ENCODE peak calls at places on chromosomes 11 and 22, in six cellular contexts. N is body of pancreas, D is breast epithelium, G is ovary, V is upper lobe of left lung, C is A549. Q is an unnamed sample.

GRCh38 chr22:31036671-31037550 is 44.2 kb upstream of the SMTN start:
- DNase-seq in N (no peak), D (peak; percentile 37), G (no peak), V (no peak), C (peak; percentile 60), Q (no peak)

GRCh38 chr11:125990244-125990643 is 44.4 kb downstream of the VSIG10L2 start:
- DNase-seq in N (peak; percentile 25), D (no peak), G (no peak), V (no peak), C (no peak), Q (no peak)

GRCh38 chr11:12109591-12110196 is 696 bp upstream of the MICAL2 start:
- DNase-seq in N (no peak), D (no peak), G (no peak), V (no peak), C (no peak), Q (no peak)

GRCh38 chr11:120413480-120413879 is 77.3 kb downstream of the ARHGEF12 start:
- DNase-seq in N (no peak), D (no peak), G (no peak), V (no peak), C (no peak), Q (no peak)

GRCh38 chr11:65891180-65892136 is 985 bp downstream of the CCDC85B start:
- DNase-seq in N (no peak), D (no peak), G (peak; percentile 69), V (no peak), C (peak; percentile 52), Q (no peak)

GRCh38 chr22:22171357-22172218 is 73.0 kb upstream of the VPREB1 start:
- DNase-seq in N (no peak), D (no peak), G (no peak), V (no peak), C (peak; percentile 52), Q (no peak)

GRCh38 chr22:19524170-19525115 is at the start of gene CLDN5:
- DNase-seq in N (no peak), D (no peak), G (no peak), V (peak; percentile 90), C (no peak), Q (no peak)

GRCh38 chr22:44685384-44686056 is 16.5 kb upstream of the PRR5 start:
- DNase-seq in N (no peak), D (peak; percentile 37), G (no peak), V (no peak), C (peak; percentile 53), Q (peak; percentile 70)

GRCh38 chr11:129787518-129787917 is 28.1 kb upstream of the TMEM45B start:
- DNase-seq in N (no peak), D (no peak), G (no peak), V (no peak), C (no peak), Q (no peak)

GRCh38 chr11:64649304-64649703 is 58.3 kb downstream of the SLC22A12 start:
- DNase-seq in N (peak; percentile 59), D (no peak), G (peak; percentile 44), V (no peak), C (peak; percentile 39), Q (no peak)

GRCh38 chr11:121143921-121144320 is 42.9 kb downstream of the TECTA start:
- DNase-seq in N (no peak), D (no peak), G (no peak), V (no peak), C (no peak), Q (no peak)

GRCh38 chr11:40337118-40337517 is 1122.3 kb downstream of the LRRC4C start:
- DNase-seq in N (no peak), D (no peak), G (no peak), V (no peak), C (no peak), Q (no peak)

GRCh38 chr11:124872280-124872679 is 7.0 kb downstream of the ROBO3 start:
- DNase-seq in N (no peak), D (no peak), G (no peak), V (no peak), C (no peak), Q (no peak)

GRCh38 chr11:48083427-48083826 is 103.1 kb downstream of the PTPRJ start:
- DNase-seq in N (no peak), D (no peak), G (no peak), V (no peak), C (no peak), Q (no peak)

GRCh38 chr11:111189466-111189865 is 56.1 kb upstream of the POU2AF2 start:
- DNase-seq in N (no peak), D (no peak), G (no peak), V (no peak), C (no peak), Q (no peak)

GRCh38 chr11:130894322-130895025 is 21.8 kb downstream of the SNX19 start:
- DNase-seq in N (peak; percentile 60), D (peak; percentile 56), G (peak; percentile 79), V (no peak), C (peak; percentile 66), Q (peak; percentile 75)

GRCh38 chr11:65487467-65488272 is 11.2 kb upstream of the MALAT1 start:
- DNase-seq in N (peak; percentile 97), D (peak; percentile 100), G (peak; percentile 95), V (no peak), C (peak; percentile 100), Q (peak; percentile 98)

GRCh38 chr22:44544523-44545433 is 46.7 kb upstream of the RTL6 start:
- DNase-seq in N (no peak), D (no peak), G (no peak), V (peak; percentile 43), C (no peak), Q (no peak)

DNA sequence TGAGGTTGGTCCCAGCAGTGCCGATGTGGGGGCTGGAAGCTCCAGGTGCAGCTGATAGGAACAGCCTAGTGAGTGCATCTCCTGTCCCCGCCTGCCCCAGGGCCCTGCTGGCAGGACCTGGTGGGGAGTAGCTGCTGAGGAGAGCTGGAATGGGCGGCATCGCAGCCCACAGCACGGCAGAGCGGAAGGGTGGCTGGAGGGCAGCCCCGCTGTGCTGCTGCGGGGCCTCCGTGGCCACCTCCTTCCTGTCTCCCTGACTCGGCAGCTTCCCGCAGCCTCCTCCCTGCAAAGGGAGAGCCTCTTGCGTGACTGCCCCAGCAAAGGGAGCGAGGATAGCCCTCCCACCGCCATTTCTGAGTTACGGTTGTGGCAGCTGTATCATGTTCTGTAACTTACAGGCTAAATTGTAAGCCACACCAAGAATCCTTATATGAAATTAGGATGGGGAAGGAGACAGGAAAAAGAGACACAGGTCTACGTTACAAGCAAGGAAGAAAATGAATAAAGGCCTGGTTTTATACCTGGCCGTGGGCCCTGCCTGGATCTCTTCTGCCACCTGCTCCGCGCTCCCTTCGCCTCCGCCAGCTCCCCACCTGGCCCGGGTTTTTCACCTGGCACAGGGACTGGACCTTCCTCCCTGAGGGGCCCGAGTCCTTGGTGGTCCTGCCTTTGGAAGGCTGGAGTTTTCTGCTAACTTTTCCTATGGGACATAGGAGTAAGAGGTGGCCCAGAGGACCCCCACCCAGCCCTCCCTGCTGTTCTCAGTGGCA is 10.0 kb downstream of the TPCN2 start:
- DNase-seq in N (no peak), D (no peak), G (no peak), V (peak; percentile 68), C (no peak), Q (no peak)
- H3K27ac ChIP-seq in N (no peak overlapping the region), D (no peak overlapping the region), G (no peak overlapping the region), V (no peak overlapping the region), C (no peak overlapping the region), Q (no peak overlapping the region)

GRCh38 chr11:10931761-10932700 is 74.2 kb upstream of the ZBED5 start:
- DNase-seq in N (no peak), D (peak; percentile 55), G (peak; percentile 72), V (peak; percentile 48), C (peak; percentile 55), Q (no peak)
- TF ChIP-seq POLR2A in N (no peak), D (no peak), G (no peak), V (no peak), C (peak; percentile 40), Q (no peak)

GRCh38 chr11:96278039-96278897 is 64.7 kb downstream of the MAML2 start:
- DNase-seq in N (no peak), D (no peak), G (no peak), V (no peak), C (no peak), Q (no peak)

GRCh38 chr11:96279018-96279417 is 64.0 kb downstream of the MAML2 start:
- DNase-seq in N (no peak), D (no peak), G (no peak), V (no peak), C (no peak), Q (no peak)

GRCh38 chr11:96282846-96283245 is 60.1 kb downstream of the MAML2 start:
- DNase-seq in N (no peak), D (no peak), G (no peak), V (no peak), C (no peak), Q (no peak)

GRCh38 chr11:96279421-96280290 is 63.3 kb downstream of the MAML2 start:
- DNase-seq in N (no peak), D (no peak), G (no peak), V (no peak), C (no peak), Q (no peak)

GRCh38 chr11:96280444-96280843 is 62.6 kb downstream of the MAML2 start:
- DNase-seq in N (no peak), D (no peak), G (no peak), V (no peak), C (no peak), Q (no peak)
- H3K27ac ChIP-seq in N (no peak overlapping the region), D (peak overlapping the region; percentile 20), G (no peak overlapping the region), V (no peak overlapping the region), C (no peak overlapping the region), Q (no peak overlapping the region)

DNA sequence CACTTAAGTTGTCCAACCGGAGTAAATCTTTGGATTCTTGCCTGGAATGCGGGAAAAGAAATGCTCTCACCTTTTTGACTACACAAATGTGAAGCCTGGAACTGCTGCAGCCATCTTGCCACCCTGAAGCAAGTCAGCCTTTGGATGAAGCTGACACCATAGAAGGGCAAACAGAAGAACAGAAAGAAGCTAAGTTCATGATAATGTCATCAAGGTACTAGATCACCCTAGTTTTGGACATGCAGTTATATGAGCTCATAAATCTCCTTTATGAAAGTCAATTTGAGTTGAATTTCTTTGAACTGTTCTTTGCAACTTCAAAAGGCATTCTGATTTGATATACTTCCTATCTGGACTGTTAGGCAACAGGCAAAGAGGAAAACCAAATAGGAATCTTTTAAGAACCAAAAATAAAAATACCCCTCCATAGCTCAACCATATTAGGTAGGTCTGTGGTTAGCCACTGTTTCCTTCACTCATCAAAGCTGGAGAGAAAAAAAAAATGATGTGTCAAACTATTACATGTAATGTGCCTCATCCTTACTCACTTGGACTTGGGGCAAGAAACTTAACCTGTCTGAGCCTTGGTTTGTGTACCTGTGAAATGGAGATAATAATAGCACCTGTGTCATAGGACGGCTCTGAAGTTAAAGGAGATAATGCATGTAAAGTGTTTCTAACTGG is 91.9 kb downstream of the WT1 start:
- DNase-seq in N (no peak), D (no peak), G (no peak), V (no peak), C (no peak), Q (no peak)
- TF ChIP-seq POLR2A in N (no peak), D (no peak), G (no peak), V (no peak), C (no peak), Q (no peak)

GRCh38 chr22:41437198-41437597 is 9.4 kb downstream of the TOB2 start:
- DNase-seq in N (no peak), D (no peak), G (no peak), V (no peak), C (no peak), Q (no peak)

GRCh38 chr22:41436322-41437113 is 10.1 kb downstream of the TOB2 start:
- DNase-seq in N (no peak), D (no peak), G (no peak), V (peak; percentile 67), C (no peak), Q (no peak)

GRCh38 chr22:41429946-41430332 is 16.7 kb downstream of the TOB2 start:
- DNase-seq in N (no peak), D (no peak), G (no peak), V (no peak), C (no peak), Q (no peak)

GRCh38 chr22:41431656-41432055 is 14.9 kb downstream of the TOB2 start:
- DNase-seq in N (no peak), D (no peak), G (no peak), V (no peak), C (no peak), Q (no peak)

GRCh38 chr22:41435560-41435959 is 11.0 kb downstream of the TOB2 start:
- DNase-seq in N (no peak), D (no peak), G (no peak), V (no peak), C (no peak), Q (no peak)
- H3K27ac ChIP-seq in N (no peak overlapping the region), D (peak overlapping the region; percentile 20), G (no peak overlapping the region), V (peak overlapping the region; percentile 44), C (no peak overlapping the region), Q (peak overlapping the region; percentile 34)